ENCODE peak calls at places on chromosomes 2 and 18, in five cellular contexts. One of them, this sample, is unnamed.

GRCh38 chr2:19649785-19650380 is 251.9 kb downstream of the TTC32 start:
- DNase-seq in AG04450: peak
- DNase-seq in ureter: no peak
- DNase-seq in NCI-H345: no peak
- DNase-seq in NCI-H748 treated with DMSO at 0.1 percent for 48 hours: no peak
- DNase-seq in this sample: no peak

GRCh38 chr2:217314021-217314460 is 454.2 kb upstream of the TNP1 start:
- DNase-seq in AG04450: no peak
- DNase-seq in ureter: no peak
- DNase-seq in NCI-H345: no peak
- DNase-seq in NCI-H748 treated with DMSO at 0.1 percent for 48 hours: peak
- DNase-seq in this sample: peak

GRCh38 chr2:223477318-223477717 is 124.8 kb downstream of the SCG2 start:
- DNase-seq in AG04450: no peak
- DNase-seq in ureter: no peak
- DNase-seq in NCI-H345: no peak
- DNase-seq in NCI-H748 treated with DMSO at 0.1 percent for 48 hours: no peak
- DNase-seq in this sample: no peak

GRCh38 chr2:127664065-127664894 is 11.1 kb downstream of the LIMS2 start:
- DNase-seq in AG04450: no peak
- DNase-seq in ureter: no peak
- DNase-seq in NCI-H345: no peak
- DNase-seq in NCI-H748 treated with DMSO at 0.1 percent for 48 hours: no peak
- DNase-seq in this sample: no peak

GRCh38 chr2:20352230-20353216 is 1.9 kb upstream of the PUM2 start:
- DNase-seq in AG04450: no peak
- DNase-seq in ureter: no peak
- DNase-seq in NCI-H345: peak
- DNase-seq in NCI-H748 treated with DMSO at 0.1 percent for 48 hours: no peak
- DNase-seq in this sample: no peak

GRCh38 chr18:59085797-59086196 is 53.9 kb upstream of the SEC11C start:
- DNase-seq in AG04450: no peak
- DNase-seq in ureter: no peak
- DNase-seq in NCI-H345: no peak
- DNase-seq in NCI-H748 treated with DMSO at 0.1 percent for 48 hours: no peak
- DNase-seq in this sample: no peak

GRCh38 chr2:61460168-61460567 is 10.7 kb downstream of the USP34 start:
- DNase-seq in AG04450: peak
- DNase-seq in ureter: no peak
- DNase-seq in NCI-H345: no peak
- DNase-seq in NCI-H748 treated with DMSO at 0.1 percent for 48 hours: no peak
- DNase-seq in this sample: no peak

GRCh38 chr2:118291481-118291880 is 203.2 kb downstream of the INSIG2 start:
- DNase-seq in AG04450: no peak
- DNase-seq in ureter: no peak
- DNase-seq in NCI-H345: no peak
- DNase-seq in NCI-H748 treated with DMSO at 0.1 percent for 48 hours: no peak
- DNase-seq in this sample: no peak

GRCh38 chr2:104563398-104564024 is 290.4 kb upstream of the POU3F3 start:
- DNase-seq in AG04450: no peak
- DNase-seq in ureter: no peak
- DNase-seq in NCI-H345: no peak
- DNase-seq in NCI-H748 treated with DMSO at 0.1 percent for 48 hours: no peak
- DNase-seq in this sample: no peak

This sample was measured in A549.